ENCODE peak calls at places on chromosome 1, in six cellular contexts. One of them, this sample, is unnamed.

GRCh38 chr1:100799548-100799947 is 80.0 kb downstream of the VCAM1 start:
- DNase-seq in neural crest cell: no peak
- DNase-seq in fibroblast of gingiva: no peak
- DNase-seq in GM04504: no peak
- DNase-seq in smooth muscle cell of the brain vasculature: no peak
- DNase-seq in fibroblast of the aortic adventitia: no peak
- DNase-seq in this sample: no peak

GRCh38 chr1:207034998-207035397 is 2.4 kb upstream of the C1orf116 start:
- DNase-seq in fibroblast of the aortic adventitia: no peak
- DNase-seq in neural crest cell: no peak
- DNase-seq in GM04504: no peak
- DNase-seq in fibroblast of gingiva: no peak
- DNase-seq in smooth muscle cell of the brain vasculature: no peak
- DNase-seq in this sample: no peak

GRCh38 chr1:227318852-227319607 is 738 bp upstream of the CDC42BPA start:
- DNase-seq in neural crest cell: peak; percentile 51
- DNase-seq in smooth muscle cell of the brain vasculature: no peak
- DNase-seq in GM04504: no peak
- DNase-seq in fibroblast of gingiva: peak; percentile 24
- DNase-seq in fibroblast of the aortic adventitia: peak; percentile 12
- DNase-seq in this sample: peak; percentile 85

GRCh38 chr1:155199792-155200191 is 7.9 kb downstream of the THBS3 start:
- DNase-seq in smooth muscle cell of the brain vasculature: no peak
- DNase-seq in GM04504: no peak
- DNase-seq in neural crest cell: no peak
- DNase-seq in fibroblast of gingiva: no peak
- DNase-seq in fibroblast of the aortic adventitia: no peak
- DNase-seq in this sample: no peak

GRCh38 chr1:91795601-91796389 is 90.2 kb downstream of the TGFBR3 start:
- DNase-seq in fibroblast of gingiva: peak; percentile 91
- DNase-seq in GM04504: peak; percentile 54
- DNase-seq in neural crest cell: no peak
- DNase-seq in fibroblast of the aortic adventitia: peak; percentile 87
- DNase-seq in smooth muscle cell of the brain vasculature: no peak
- DNase-seq in this sample: no peak

GRCh38 chr1:44049839-44050238 is 18.6 kb upstream of the SLC6A9 start:
- DNase-seq in GM04504: peak; percentile 85
- DNase-seq in neural crest cell: no peak
- DNase-seq in fibroblast of the aortic adventitia: peak; percentile 98
- DNase-seq in smooth muscle cell of the brain vasculature: no peak
- DNase-seq in fibroblast of gingiva: peak; percentile 84
- DNase-seq in this sample: no peak

GRCh38 chr1:220692436-220693228 is 2.5 kb downstream of the C1orf115 start:
- DNase-seq in neural crest cell: no peak
- DNase-seq in GM04504: no peak
- DNase-seq in smooth muscle cell of the brain vasculature: no peak
- DNase-seq in fibroblast of gingiva: no peak
- DNase-seq in fibroblast of the aortic adventitia: no peak
- DNase-seq in this sample: no peak

GRCh38 chr1:22876359-22877111 is 96.1 kb downstream of the LACTBL1 start:
- DNase-seq in fibroblast of gingiva: peak; percentile 74
- DNase-seq in smooth muscle cell of the brain vasculature: peak; percentile 57
- DNase-seq in GM04504: no peak
- DNase-seq in neural crest cell: peak; percentile 22
- DNase-seq in fibroblast of the aortic adventitia: peak; percentile 70
- DNase-seq in this sample: peak; percentile 43

GRCh38 chr1:199522338-199522737 is 505.2 kb upstream of the NR5A2 start:
- DNase-seq in smooth muscle cell of the brain vasculature: no peak
- DNase-seq in neural crest cell: no peak
- DNase-seq in fibroblast of gingiva: no peak
- DNase-seq in GM04504: peak; percentile 6
- DNase-seq in fibroblast of the aortic adventitia: peak; percentile 8
- DNase-seq in this sample: no peak

This sample was measured in putamen.